ENCODE peak calls at places on chromosomes 6 and 20, in ten cellular contexts. One of them, this sample, is unnamed.

GRCh38 chr6:163751032-163751525 is 336.6 kb downstream of the QKI start:
- DNase-seq in suprapubic skin: no peak
- DNase-seq in uterus: no peak
- DNase-seq in right lobe of liver: no peak
- DNase-seq in IMR-90: no peak
- DNase-seq in ovary: no peak
- DNase-seq in A549: no peak
- DNase-seq in Peyer's patch: no peak
- DNase-seq in body of pancreas: no peak
- DNase-seq in adrenal gland: no peak
- DNase-seq in this sample: no peak

GRCh38 chr20:62523473-62524203 is 47.8 kb upstream of the GATA5 start:
- DNase-seq in A549: no peak
- DNase-seq in suprapubic skin: no peak
- DNase-seq in IMR-90: no peak
- DNase-seq in body of pancreas: no peak
- DNase-seq in ovary: no peak
- DNase-seq in adrenal gland: no peak
- DNase-seq in right lobe of liver: no peak
- DNase-seq in uterus: no peak
- DNase-seq in Peyer's patch: no peak
- DNase-seq in this sample: no peak

GRCh38 chr6:136677822-136678221 is 114.5 kb downstream of the MAP3K5 start:
- DNase-seq in ovary: no peak
- DNase-seq in suprapubic skin: no peak
- DNase-seq in IMR-90: no peak
- DNase-seq in Peyer's patch: no peak
- DNase-seq in right lobe of liver: no peak
- DNase-seq in body of pancreas: no peak
- DNase-seq in A549: no peak
- DNase-seq in uterus: no peak
- DNase-seq in adrenal gland: no peak
- DNase-seq in this sample: no peak

GRCh38 chr6:154277578-154278128 is 79.0 kb downstream of the IPCEF1 start:
- DNase-seq in body of pancreas: no peak
- DNase-seq in uterus: no peak
- DNase-seq in Peyer's patch: no peak
- DNase-seq in right lobe of liver: no peak
- DNase-seq in adrenal gland: no peak
- DNase-seq in IMR-90: no peak
- DNase-seq in ovary: no peak
- DNase-seq in A549: no peak
- DNase-seq in suprapubic skin: no peak
- DNase-seq in this sample: no peak

GRCh38 chr6:159693894-159694545 is 979 bp upstream of the SOD2 start:
- DNase-seq in adrenal gland: peak; percentile 74
- DNase-seq in suprapubic skin: no peak
- DNase-seq in ovary: no peak
- DNase-seq in IMR-90: peak; percentile 36
- DNase-seq in body of pancreas: peak; percentile 62
- DNase-seq in Peyer's patch: peak; percentile 66
- DNase-seq in A549: no peak
- DNase-seq in right lobe of liver: no peak
- DNase-seq in uterus: peak; percentile 39
- DNase-seq in this sample: peak; percentile 18

GRCh38 chr6:118562959-118563358 is 14.9 kb downstream of the PLN start:
- DNase-seq in body of pancreas: no peak
- DNase-seq in uterus: no peak
- DNase-seq in ovary: no peak
- DNase-seq in right lobe of liver: no peak
- DNase-seq in adrenal gland: no peak
- DNase-seq in IMR-90: peak; percentile 69
- DNase-seq in Peyer's patch: no peak
- DNase-seq in suprapubic skin: no peak
- DNase-seq in A549: no peak
- DNase-seq in this sample: no peak

GRCh38 chr6:87281426-87281825 is 41.0 kb upstream of the SMIM8 start:
- DNase-seq in adrenal gland: no peak
- DNase-seq in body of pancreas: no peak
- DNase-seq in IMR-90: no peak
- DNase-seq in A549: no peak
- DNase-seq in ovary: no peak
- DNase-seq in suprapubic skin: no peak
- DNase-seq in Peyer's patch: no peak
- DNase-seq in right lobe of liver: no peak
- DNase-seq in uterus: no peak
- DNase-seq in this sample: no peak

GRCh38 chr20:63066506-63067265 is 59.9 kb upstream of the BHLHE23 start:
- DNase-seq in suprapubic skin: peak; percentile 67
- DNase-seq in adrenal gland: no peak
- DNase-seq in ovary: no peak
- DNase-seq in Peyer's patch: no peak
- DNase-seq in A549: no peak
- DNase-seq in uterus: no peak
- DNase-seq in right lobe of liver: peak; percentile 21
- DNase-seq in IMR-90: no peak
- DNase-seq in body of pancreas: no peak
- DNase-seq in this sample: no peak

GRCh38 chr6:76940186-76940585 is 523.1 kb downstream of the HTR1B start:
- DNase-seq in A549: no peak
- DNase-seq in adrenal gland: no peak
- DNase-seq in ovary: no peak
- DNase-seq in body of pancreas: no peak
- DNase-seq in suprapubic skin: no peak
- DNase-seq in uterus: no peak
- DNase-seq in Peyer's patch: no peak
- DNase-seq in IMR-90: no peak
- DNase-seq in right lobe of liver: no peak
- DNase-seq in this sample: no peak

GRCh38 chr20:5120189-5120484 is 379 bp upstream of the PCNA start:
- DNase-seq in body of pancreas: no peak
- DNase-seq in IMR-90: no peak
- DNase-seq in suprapubic skin: no peak
- DNase-seq in A549: no peak
- DNase-seq in uterus: no peak
- DNase-seq in right lobe of liver: no peak
- DNase-seq in ovary: no peak
- DNase-seq in adrenal gland: no peak
- DNase-seq in Peyer's patch: no peak
- DNase-seq in this sample: no peak
- H3K4me1 ChIP-seq in body of pancreas: peaks cover 18% of the 10 kb centered on the region
- H3K4me1 ChIP-seq in IMR-90: peaks cover 2% of the 10 kb centered on the region
- H3K4me1 ChIP-seq in suprapubic skin: peaks cover 26% of the 10 kb centered on the region
- H3K4me1 ChIP-seq in A549: peaks cover 31% of the 10 kb centered on the region
- H3K4me1 ChIP-seq in uterus: peaks cover 9% of the 10 kb centered on the region
- H3K4me1 ChIP-seq in right lobe of liver: peaks cover 10% of the 10 kb centered on the region
- H3K4me1 ChIP-seq in ovary: peaks cover 6% of the 10 kb centered on the region
- H3K4me1 ChIP-seq in adrenal gland: peaks cover 10% of the 10 kb centered on the region
- H3K4me1 ChIP-seq in Peyer's patch: no peaks in the 10 kb centered on the region
- H3K4me1 ChIP-seq in this sample: peaks cover 12% of the 10 kb centered on the region

DNA sequence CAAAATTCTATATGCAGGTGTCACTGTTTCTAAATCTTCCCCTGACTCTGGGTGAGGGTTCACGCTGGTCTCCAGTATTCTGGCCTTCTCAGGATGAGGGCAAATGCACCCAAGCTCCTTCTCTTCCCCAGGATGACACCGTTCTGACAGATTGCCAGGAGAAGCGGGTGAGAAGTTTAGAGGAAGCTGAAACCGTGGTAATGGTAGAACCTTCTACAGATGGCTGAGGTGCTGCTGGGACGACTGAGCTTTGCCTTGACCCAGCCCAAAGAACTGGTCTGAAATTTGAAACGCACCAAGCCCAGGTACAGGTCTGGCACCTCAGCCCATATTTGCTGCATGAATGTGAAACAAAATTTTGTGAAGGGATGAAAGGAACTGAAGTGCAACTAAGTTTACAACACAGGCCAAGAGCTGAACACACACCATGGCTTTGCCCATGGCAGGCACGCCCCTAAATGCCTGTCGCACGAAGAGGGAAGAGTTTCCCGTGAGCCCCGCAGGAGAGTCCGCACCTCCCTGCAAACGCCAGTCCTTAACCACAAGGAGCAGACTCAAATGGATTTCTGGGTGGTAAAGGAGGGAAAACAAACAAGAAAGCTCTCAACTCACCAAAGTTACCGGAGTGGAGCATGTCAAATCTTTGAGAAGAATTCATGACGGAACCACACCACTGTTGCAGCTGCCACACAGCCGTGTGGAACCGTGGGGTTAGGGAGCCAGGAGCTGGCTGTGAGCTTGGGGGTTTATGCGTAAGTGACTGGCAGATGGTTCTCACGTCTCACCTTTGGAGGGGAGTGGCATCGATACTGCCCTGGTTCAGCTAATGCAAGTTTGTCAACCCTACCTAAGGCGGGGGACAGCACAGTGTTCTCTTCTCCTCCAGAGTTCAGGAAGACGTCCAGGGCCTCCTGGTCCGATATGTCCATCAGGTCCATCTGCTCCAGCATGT is 138.9 kb downstream of the DTNBP1 start:
- DNase-seq in Peyer's patch: peak; percentile 5
- DNase-seq in A549: no peak
- DNase-seq in IMR-90: no peak
- DNase-seq in body of pancreas: no peak
- DNase-seq in right lobe of liver: no peak
- DNase-seq in suprapubic skin: no peak
- DNase-seq in uterus: no peak
- DNase-seq in ovary: no peak
- DNase-seq in adrenal gland: no peak
- DNase-seq in this sample: no peak
- TF ChIP-seq POLR2A in Peyer's patch: no peak
- TF ChIP-seq POLR2A in A549: no peak
- TF ChIP-seq POLR2A in IMR-90: no peak
- TF ChIP-seq POLR2A in body of pancreas: no peak
- TF ChIP-seq POLR2A in right lobe of liver: no peak
- TF ChIP-seq POLR2A in suprapubic skin: no peak
- TF ChIP-seq POLR2A in uterus: no peak
- TF ChIP-seq POLR2A in ovary: no peak
- TF ChIP-seq POLR2A in adrenal gland: no peak
- TF ChIP-seq POLR2A in this sample: no peak

DNA sequence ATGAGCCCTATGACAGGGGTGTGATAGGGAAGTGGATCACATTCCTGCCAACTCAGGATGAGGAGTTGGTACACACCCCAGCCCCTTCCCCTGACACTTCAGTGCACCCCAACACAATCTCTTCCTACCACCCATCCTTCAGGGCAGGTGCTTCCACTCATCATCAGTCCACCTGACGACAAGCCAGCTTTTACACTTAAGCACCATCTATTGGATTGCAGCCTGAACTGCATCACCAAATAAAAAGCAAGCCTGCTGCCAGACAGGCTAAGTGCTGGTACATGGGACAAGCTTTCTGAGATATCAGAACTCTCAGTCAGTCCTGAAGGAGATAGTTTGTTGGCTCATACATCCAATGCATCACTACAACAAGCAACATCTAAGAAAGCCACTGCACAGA is 69.0 kb upstream of the TMEM200A start:
- DNase-seq in body of pancreas: no peak
- DNase-seq in uterus: no peak
- DNase-seq in IMR-90: no peak
- DNase-seq in Peyer's patch: no peak
- DNase-seq in right lobe of liver: no peak
- DNase-seq in A549: no peak
- DNase-seq in suprapubic skin: no peak
- DNase-seq in adrenal gland: no peak
- DNase-seq in ovary: no peak
- DNase-seq in this sample: no peak
- H3K4me1 ChIP-seq in body of pancreas: no peaks in the 10 kb centered on the region
- H3K4me1 ChIP-seq in uterus: no peaks in the 10 kb centered on the region
- H3K4me1 ChIP-seq in IMR-90: no peaks in the 10 kb centered on the region
- H3K4me1 ChIP-seq in Peyer's patch: no peaks in the 10 kb centered on the region
- H3K4me1 ChIP-seq in right lobe of liver: no peaks in the 10 kb centered on the region
- H3K4me1 ChIP-seq in A549: no peaks in the 10 kb centered on the region
- H3K4me1 ChIP-seq in suprapubic skin: no peaks in the 10 kb centered on the region
- H3K4me1 ChIP-seq in adrenal gland: no peaks in the 10 kb centered on the region
- H3K4me1 ChIP-seq in ovary: no peaks in the 10 kb centered on the region
- H3K4me1 ChIP-seq in this sample: peaks cover 5% of the 10 kb centered on the region

DNA sequence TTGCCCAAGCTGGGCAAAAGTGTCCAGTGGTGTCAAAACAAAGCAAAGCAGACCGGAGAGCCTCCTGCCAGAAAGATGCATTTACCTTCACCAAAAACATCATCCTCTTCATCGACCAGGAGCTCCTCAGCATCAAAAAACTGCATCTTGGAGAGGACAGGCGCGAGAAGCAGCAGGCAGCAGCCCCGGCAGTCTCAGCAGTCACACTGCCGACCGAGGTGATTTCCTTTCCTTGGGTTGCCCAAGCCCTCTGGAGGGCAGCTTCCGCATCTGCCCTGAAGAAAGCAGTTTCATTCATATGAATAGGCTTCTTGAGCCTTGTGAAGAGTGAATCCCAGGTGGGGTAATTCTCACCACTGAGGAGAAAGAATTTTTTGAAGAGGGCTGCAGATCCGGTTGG is at the start of gene RIPOR2:
- DNase-seq in body of pancreas: peak; percentile 21
- DNase-seq in Peyer's patch: peak; percentile 83
- DNase-seq in uterus: no peak
- DNase-seq in IMR-90: no peak
- DNase-seq in adrenal gland: no peak
- DNase-seq in right lobe of liver: peak; percentile 68
- DNase-seq in A549: no peak
- DNase-seq in suprapubic skin: no peak
- DNase-seq in ovary: no peak
- DNase-seq in this sample: peak; percentile 18
- TF ChIP-seq POLR2A in body of pancreas: no peak
- TF ChIP-seq POLR2A in Peyer's patch: no peak
- TF ChIP-seq POLR2A in uterus: no peak
- TF ChIP-seq POLR2A in IMR-90: no peak
- TF ChIP-seq POLR2A in adrenal gland: no peak
- TF ChIP-seq POLR2A in right lobe of liver: no peak
- TF ChIP-seq POLR2A in A549: no peak
- TF ChIP-seq POLR2A in suprapubic skin: no peak
- TF ChIP-seq POLR2A in ovary: no peak
- TF ChIP-seq POLR2A in this sample: no peak